ENCODE peak calls at places on chromosome 11, in four cellular contexts. One of them, this sample, is unnamed. For H3K4me1, the result is how much of the 10 kb centered on the place peaks cover.

GRCh38 chr11:66242085-66242765 is 26.2 kb upstream of the RAB1B start:
- DNase-seq in HCT116: no peak
- DNase-seq in transverse colon: no peak
- DNase-seq in breast epithelium: no peak
- DNase-seq in this sample: no peak

GRCh38 chr11:86245369-86246292 is 1.1 kb downstream of the EED start:
- DNase-seq in HCT116: no peak
- DNase-seq in transverse colon: peak
- DNase-seq in breast epithelium: no peak
- DNase-seq in this sample: no peak

GRCh38 chr11:69164824-69165223 is 9.1 kb downstream of the SMIM38 start:
- DNase-seq in breast epithelium: no peak
- DNase-seq in transverse colon: no peak
- DNase-seq in HCT116: no peak
- DNase-seq in this sample: no peak

GRCh38 chr11:4886186-4886585 is 4.5 kb downstream of the OR51T1 start:
- DNase-seq in HCT116: no peak
- DNase-seq in breast epithelium: no peak
- DNase-seq in transverse colon: no peak
- DNase-seq in this sample: no peak

GRCh38 chr11:130534525-130534924 is 86.1 kb downstream of the ADAMTS15 start:
- DNase-seq in HCT116: no peak
- DNase-seq in transverse colon: no peak
- DNase-seq in breast epithelium: no peak
- DNase-seq in this sample: no peak

GRCh38 chr11:126542621-126543020 is 187.1 kb downstream of the ST3GAL4 start:
- DNase-seq in HCT116: no peak
- DNase-seq in breast epithelium: no peak
- DNase-seq in transverse colon: no peak
- DNase-seq in this sample: no peak

GRCh38 chr11:124788521-124788920 is 11.7 kb downstream of the MSANTD2 start:
- DNase-seq in transverse colon: no peak
- DNase-seq in breast epithelium: no peak
- DNase-seq in HCT116: no peak
- DNase-seq in this sample: no peak

GRCh38 chr11:100791873-100792272 is 104.8 kb downstream of the ARHGAP42 start:
- DNase-seq in breast epithelium: no peak
- DNase-seq in transverse colon: no peak
- DNase-seq in HCT116: no peak
- DNase-seq in this sample: no peak

GRCh38 chr11:126185200-126186030 is 26.0 kb downstream of the RPUSD4 start:
- DNase-seq in HCT116: no peak
- DNase-seq in breast epithelium: no peak
- DNase-seq in transverse colon: no peak
- DNase-seq in this sample: no peak

GRCh38 chr11:35540526-35540925 is 15.1 kb upstream of the PAMR1 start:
- DNase-seq in transverse colon: no peak
- DNase-seq in HCT116: no peak
- DNase-seq in breast epithelium: no peak
- DNase-seq in this sample: no peak

GRCh38 chr11:130514316-130514715 is 65.9 kb downstream of the ADAMTS15 start:
- DNase-seq in transverse colon: no peak
- DNase-seq in HCT116: no peak
- DNase-seq in breast epithelium: no peak
- DNase-seq in this sample: no peak

GRCh38 chr11:118818130-118818529 is 27.2 kb upstream of the DDX6 start:
- DNase-seq in breast epithelium: no peak
- DNase-seq in HCT116: no peak
- DNase-seq in transverse colon: no peak
- DNase-seq in this sample: no peak
- H3K4me1 ChIP-seq in breast epithelium: under half
- H3K4me1 ChIP-seq in HCT116: under half
- H3K4me1 ChIP-seq in transverse colon: under half
- H3K4me1 ChIP-seq in this sample: under half

GRCh38 chr11:115613004-115613403 is 108.8 kb upstream of the CADM1 start:
- DNase-seq in HCT116: no peak
- DNase-seq in transverse colon: no peak
- DNase-seq in breast epithelium: no peak
- DNase-seq in this sample: no peak
- TF ChIP-seq CTCF in HCT116: no peak
- TF ChIP-seq CTCF in transverse colon: no peak
- TF ChIP-seq CTCF in breast epithelium: no peak
- TF ChIP-seq CTCF in this sample: no peak

GRCh38 chr11:31711137-31711536 is 100.0 kb downstream of the PAX6 start:
- DNase-seq in transverse colon: no peak
- DNase-seq in HCT116: no peak
- DNase-seq in breast epithelium: no peak
- DNase-seq in this sample: no peak
- TF ChIP-seq POLR2AphosphoS5 in transverse colon: no peak
- TF ChIP-seq POLR2AphosphoS5 in HCT116: no peak
- TF ChIP-seq POLR2AphosphoS5 in breast epithelium: no peak
- TF ChIP-seq POLR2AphosphoS5 in this sample: no peak

GRCh38 chr11:3154001-3154599 is 11.0 kb downstream of the OSBPL5 start:
- DNase-seq in breast epithelium: no peak
- DNase-seq in transverse colon: no peak
- DNase-seq in HCT116: no peak
- DNase-seq in this sample: no peak
- H3K4me1 ChIP-seq in breast epithelium: under half
- H3K4me1 ChIP-seq in transverse colon: under half
- H3K4me1 ChIP-seq in HCT116: under half
- H3K4me1 ChIP-seq in this sample: half or more

GRCh38 chr11:76459299-76459698 is 14.5 kb downstream of the EMSY start:
- DNase-seq in transverse colon: no peak
- DNase-seq in HCT116: peak
- DNase-seq in breast epithelium: no peak
- DNase-seq in this sample: no peak
- TF ChIP-seq CTCF in transverse colon: peak
- TF ChIP-seq CTCF in HCT116: peak
- TF ChIP-seq CTCF in breast epithelium: no peak
- TF ChIP-seq CTCF in this sample: peak

DNA sequence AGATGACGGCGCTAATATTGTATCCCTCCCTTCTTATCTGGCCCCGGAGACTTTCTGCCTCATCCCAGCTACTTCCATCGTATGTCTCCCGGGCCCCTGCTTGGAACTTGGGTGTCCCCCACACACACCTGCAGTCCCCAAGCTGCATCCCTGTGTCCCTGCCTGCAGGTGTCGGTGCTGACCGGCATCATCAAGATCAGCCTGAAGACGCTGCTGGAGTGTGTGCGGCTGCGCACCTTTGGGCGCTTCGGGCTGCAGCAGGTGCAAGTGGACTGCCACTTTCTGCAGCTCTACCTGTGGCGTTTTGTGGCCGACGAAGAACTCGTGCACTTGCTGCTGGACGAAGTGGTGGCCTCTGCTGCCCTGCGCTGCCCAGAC is 524 bp upstream of the TM7SF2 start:
- DNase-seq in transverse colon: no peak
- DNase-seq in HCT116: no peak
- DNase-seq in breast epithelium: no peak
- DNase-seq in this sample: peak
- TF ChIP-seq POLR2AphosphoS5 in transverse colon: no peak
- TF ChIP-seq POLR2AphosphoS5 in HCT116: no peak
- TF ChIP-seq POLR2AphosphoS5 in breast epithelium: no peak
- TF ChIP-seq POLR2AphosphoS5 in this sample: no peak

GRCh38 chr11:20013346-20014066 is 146.8 kb downstream of the DBX1 start:
- DNase-seq in transverse colon: no peak
- DNase-seq in breast epithelium: no peak
- DNase-seq in HCT116: no peak
- DNase-seq in this sample: no peak
- H3K4me1 ChIP-seq in transverse colon: under half
- H3K4me1 ChIP-seq in breast epithelium: under half
- H3K4me1 ChIP-seq in HCT116: under half
- H3K4me1 ChIP-seq in this sample: under half

GRCh38 chr11:1566381-1567051 is 5.6 kb downstream of the DUSP8 start:
- DNase-seq in HCT116: no peak
- DNase-seq in transverse colon: no peak
- DNase-seq in breast epithelium: no peak
- DNase-seq in this sample: no peak
- TF ChIP-seq CTCF in HCT116: peak
- TF ChIP-seq CTCF in transverse colon: no peak
- TF ChIP-seq CTCF in breast epithelium: no peak
- TF ChIP-seq CTCF in this sample: no peak